ENCODE peak calls at places on chromosomes 13 and 19, in four cellular contexts. One of them, this sample, is unnamed.

GRCh38 chr19:51064534-51065220 is at the start of gene KLK13:
- DNase-seq in activated CD8-positive, alpha-beta T cell treated with anti-CD3 and anti-CD28 coated beads for 36 hours: peak; percentile 11
- DNase-seq in CD8-positive, alpha-beta T cell: no peak
- DNase-seq in omental fat pad: peak; percentile 28
- DNase-seq in this sample: no peak

GRCh38 chr19:46489445-46490272 is 6.0 kb downstream of the PNMA8B start:
- DNase-seq in activated CD8-positive, alpha-beta T cell treated with anti-CD3 and anti-CD28 coated beads for 36 hours: no peak
- DNase-seq in CD8-positive, alpha-beta T cell: no peak
- DNase-seq in omental fat pad: no peak
- DNase-seq in this sample: peak; percentile 86

GRCh38 chr13:113816248-113816924 is 47.5 kb downstream of the GAS6 start:
- DNase-seq in activated CD8-positive, alpha-beta T cell treated with anti-CD3 and anti-CD28 coated beads for 36 hours: no peak
- DNase-seq in CD8-positive, alpha-beta T cell: no peak
- DNase-seq in omental fat pad: no peak
- DNase-seq in this sample: no peak

GRCh38 chr13:109121826-109122225 is 492.4 kb downstream of the MYO16 start:
- DNase-seq in activated CD8-positive, alpha-beta T cell treated with anti-CD3 and anti-CD28 coated beads for 36 hours: no peak
- DNase-seq in CD8-positive, alpha-beta T cell: no peak
- DNase-seq in omental fat pad: no peak
- DNase-seq in this sample: no peak

GRCh38 chr13:34416833-34417425 is 525.1 kb upstream of the NBEA start:
- DNase-seq in activated CD8-positive, alpha-beta T cell treated with anti-CD3 and anti-CD28 coated beads for 36 hours: no peak
- DNase-seq in CD8-positive, alpha-beta T cell: no peak
- DNase-seq in omental fat pad: no peak
- DNase-seq in this sample: peak; percentile 81

GRCh38 chr19:53983457-53984289 is 7.8 kb upstream of the CACNG6 start:
- DNase-seq in activated CD8-positive, alpha-beta T cell treated with anti-CD3 and anti-CD28 coated beads for 36 hours: no peak
- DNase-seq in CD8-positive, alpha-beta T cell: no peak
- DNase-seq in omental fat pad: no peak
- DNase-seq in this sample: no peak

GRCh38 chr19:12952488-12953455 is 4.3 kb downstream of the GADD45GIP1 start:
- DNase-seq in activated CD8-positive, alpha-beta T cell treated with anti-CD3 and anti-CD28 coated beads for 36 hours: no peak
- DNase-seq in CD8-positive, alpha-beta T cell: no peak
- DNase-seq in omental fat pad: no peak
- DNase-seq in this sample: no peak

GRCh38 chr13:30477346-30478235 is 11.9 kb upstream of the HMGB1 start:
- DNase-seq in activated CD8-positive, alpha-beta T cell treated with anti-CD3 and anti-CD28 coated beads for 36 hours: no peak
- DNase-seq in CD8-positive, alpha-beta T cell: no peak
- DNase-seq in omental fat pad: no peak
- DNase-seq in this sample: no peak

GRCh38 chr13:68176486-68176885 is 946.4 kb upstream of the PCDH9 start:
- DNase-seq in activated CD8-positive, alpha-beta T cell treated with anti-CD3 and anti-CD28 coated beads for 36 hours: no peak
- DNase-seq in CD8-positive, alpha-beta T cell: no peak
- DNase-seq in omental fat pad: no peak
- DNase-seq in this sample: no peak

GRCh38 chr19:55543567-55543966 is 1.8 kb downstream of the SBK3 start:
- DNase-seq in activated CD8-positive, alpha-beta T cell treated with anti-CD3 and anti-CD28 coated beads for 36 hours: no peak
- DNase-seq in CD8-positive, alpha-beta T cell: no peak
- DNase-seq in omental fat pad: no peak
- DNase-seq in this sample: no peak

GRCh38 chr13:82356667-82357066 is 1525.6 kb downstream of the SLITRK1 start:
- DNase-seq in activated CD8-positive, alpha-beta T cell treated with anti-CD3 and anti-CD28 coated beads for 36 hours: no peak
- DNase-seq in CD8-positive, alpha-beta T cell: no peak
- DNase-seq in omental fat pad: no peak
- DNase-seq in this sample: no peak

GRCh38 chr19:4042064-4042730 is 24.5 kb downstream of the ZBTB7A start:
- DNase-seq in activated CD8-positive, alpha-beta T cell treated with anti-CD3 and anti-CD28 coated beads for 36 hours: no peak
- DNase-seq in CD8-positive, alpha-beta T cell: no peak
- DNase-seq in omental fat pad: no peak
- DNase-seq in this sample: no peak

GRCh38 chr13:51849145-51850101 is 4.4 kb upstream of the TMEM272 start:
- DNase-seq in activated CD8-positive, alpha-beta T cell treated with anti-CD3 and anti-CD28 coated beads for 36 hours: peak; percentile 54
- DNase-seq in CD8-positive, alpha-beta T cell: no peak
- DNase-seq in omental fat pad: no peak
- DNase-seq in this sample: no peak

GRCh38 chr13:76715621-76716020 is 170.6 kb downstream of the KCTD12 start:
- DNase-seq in activated CD8-positive, alpha-beta T cell treated with anti-CD3 and anti-CD28 coated beads for 36 hours: no peak
- DNase-seq in CD8-positive, alpha-beta T cell: no peak
- DNase-seq in omental fat pad: no peak
- DNase-seq in this sample: no peak

GRCh38 chr19:46076951-46077814 is 36.4 kb upstream of the IGFL4 start:
- DNase-seq in activated CD8-positive, alpha-beta T cell treated with anti-CD3 and anti-CD28 coated beads for 36 hours: peak; percentile 62
- DNase-seq in CD8-positive, alpha-beta T cell: no peak
- DNase-seq in omental fat pad: no peak
- DNase-seq in this sample: peak; percentile 66

GRCh38 chr13:77909827-77910226 is 8.8 kb downstream of the EDNRB start:
- DNase-seq in activated CD8-positive, alpha-beta T cell treated with anti-CD3 and anti-CD28 coated beads for 36 hours: no peak
- DNase-seq in CD8-positive, alpha-beta T cell: no peak
- DNase-seq in omental fat pad: no peak
- DNase-seq in this sample: no peak

GRCh38 chr13:85828094-85828684 is 29.0 kb upstream of the SLITRK6 start:
- DNase-seq in activated CD8-positive, alpha-beta T cell treated with anti-CD3 and anti-CD28 coated beads for 36 hours: no peak
- DNase-seq in CD8-positive, alpha-beta T cell: no peak
- DNase-seq in omental fat pad: no peak
- DNase-seq in this sample: no peak

GRCh38 chr13:105598551-105598950 is 936.9 kb downstream of the EFNB2 start:
- DNase-seq in activated CD8-positive, alpha-beta T cell treated with anti-CD3 and anti-CD28 coated beads for 36 hours: no peak
- DNase-seq in CD8-positive, alpha-beta T cell: no peak
- DNase-seq in omental fat pad: no peak
- DNase-seq in this sample: no peak

GRCh38 chr19:32830231-32831014 is 39.1 kb downstream of the SLC7A9 start:
- DNase-seq in activated CD8-positive, alpha-beta T cell treated with anti-CD3 and anti-CD28 coated beads for 36 hours: no peak
- DNase-seq in CD8-positive, alpha-beta T cell: no peak
- DNase-seq in omental fat pad: no peak
- DNase-seq in this sample: no peak

GRCh38 chr13:59269476-59269875 is 894.3 kb downstream of the DIAPH3 start:
- DNase-seq in activated CD8-positive, alpha-beta T cell treated with anti-CD3 and anti-CD28 coated beads for 36 hours: no peak
- DNase-seq in CD8-positive, alpha-beta T cell: no peak
- DNase-seq in omental fat pad: no peak
- DNase-seq in this sample: no peak

GRCh38 chr13:28850226-28850625 is 30.1 kb downstream of the MTUS2 start:
- DNase-seq in activated CD8-positive, alpha-beta T cell treated with anti-CD3 and anti-CD28 coated beads for 36 hours: no peak
- DNase-seq in CD8-positive, alpha-beta T cell: no peak
- DNase-seq in omental fat pad: no peak
- DNase-seq in this sample: no peak

GRCh38 chr13:75384881-75385707 is 96.9 kb downstream of the TBC1D4 start:
- DNase-seq in activated CD8-positive, alpha-beta T cell treated with anti-CD3 and anti-CD28 coated beads for 36 hours: no peak
- DNase-seq in CD8-positive, alpha-beta T cell: no peak
- DNase-seq in omental fat pad: no peak
- DNase-seq in this sample: no peak

GRCh38 chr19:47779524-47780214 is 1.2 kb downstream of the SELENOW start:
- DNase-seq in activated CD8-positive, alpha-beta T cell treated with anti-CD3 and anti-CD28 coated beads for 36 hours: no peak
- DNase-seq in CD8-positive, alpha-beta T cell: no peak
- DNase-seq in omental fat pad: no peak
- DNase-seq in this sample: no peak

DNA sequence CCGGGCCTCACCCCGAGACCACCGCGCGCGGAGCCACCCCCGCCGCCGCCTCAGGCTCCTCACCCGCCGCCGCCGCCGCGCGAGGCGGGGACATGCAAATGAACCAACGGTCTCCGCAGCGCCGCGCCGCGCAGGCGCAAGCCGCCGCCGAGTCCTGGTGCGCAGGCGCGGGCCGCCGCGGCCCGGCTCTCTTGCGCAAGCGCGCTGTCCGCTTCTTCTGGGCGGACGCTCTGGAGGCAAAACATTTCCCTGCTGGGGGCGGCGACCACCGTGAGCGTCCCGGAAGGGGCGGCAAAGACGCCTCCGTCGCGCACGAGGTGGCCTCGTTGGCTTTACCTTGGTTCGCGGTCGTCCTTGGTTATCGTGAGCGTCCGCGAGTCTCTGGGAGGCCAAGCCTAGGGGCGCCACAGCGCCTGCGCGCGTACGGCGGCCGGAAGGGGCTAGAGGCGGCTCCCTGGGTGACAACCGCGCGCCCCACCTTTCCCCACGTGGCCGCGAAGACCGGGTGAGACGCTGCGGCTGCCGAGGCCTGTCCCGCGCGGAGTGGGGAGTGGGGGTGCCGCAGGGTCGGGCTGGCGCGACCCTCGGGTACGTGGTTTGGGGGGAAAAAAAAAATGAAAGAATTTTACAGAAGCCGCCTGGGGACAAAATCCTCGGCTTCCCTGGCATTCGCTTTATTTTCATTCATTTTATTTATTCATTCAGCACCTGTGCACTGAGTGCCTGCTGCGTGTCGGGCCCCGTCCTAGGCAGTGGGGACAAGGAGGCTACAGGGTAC is at the start of the genes ARMC6 and SUGP2:
- DNase-seq in activated CD8-positive, alpha-beta T cell treated with anti-CD3 and anti-CD28 coated beads for 36 hours: peak; percentile 91
- DNase-seq in CD8-positive, alpha-beta T cell: peak; percentile 89
- DNase-seq in omental fat pad: peak; percentile 58
- DNase-seq in this sample: peak; percentile 95
- TF ChIP-seq CTCF in activated CD8-positive, alpha-beta T cell treated with anti-CD3 and anti-CD28 coated beads for 36 hours: no peak
- TF ChIP-seq CTCF in CD8-positive, alpha-beta T cell: no peak
- TF ChIP-seq CTCF in omental fat pad: no peak
- TF ChIP-seq CTCF in this sample: no peak

GRCh38 chr13:48072787-48073186 is 22.1 kb downstream of the MED4 start:
- DNase-seq in activated CD8-positive, alpha-beta T cell treated with anti-CD3 and anti-CD28 coated beads for 36 hours: no peak
- DNase-seq in CD8-positive, alpha-beta T cell: no peak
- DNase-seq in omental fat pad: no peak
- DNase-seq in this sample: no peak
- TF ChIP-seq CTCF in activated CD8-positive, alpha-beta T cell treated with anti-CD3 and anti-CD28 coated beads for 36 hours: no peak
- TF ChIP-seq CTCF in CD8-positive, alpha-beta T cell: no peak
- TF ChIP-seq CTCF in omental fat pad: no peak
- TF ChIP-seq CTCF in this sample: no peak

GRCh38 chr19:38834104-38834490 is 2.5 kb upstream of the ECH1 start:
- DNase-seq in activated CD8-positive, alpha-beta T cell treated with anti-CD3 and anti-CD28 coated beads for 36 hours: no peak
- DNase-seq in CD8-positive, alpha-beta T cell: no peak
- DNase-seq in omental fat pad: no peak
- DNase-seq in this sample: no peak
- TF ChIP-seq CTCF in activated CD8-positive, alpha-beta T cell treated with anti-CD3 and anti-CD28 coated beads for 36 hours: no peak
- TF ChIP-seq CTCF in CD8-positive, alpha-beta T cell: no peak
- TF ChIP-seq CTCF in omental fat pad: no peak
- TF ChIP-seq CTCF in this sample: no peak

GRCh38 chr13:27339299-27339698 is 68.7 kb downstream of the RASL11A start:
- DNase-seq in activated CD8-positive, alpha-beta T cell treated with anti-CD3 and anti-CD28 coated beads for 36 hours: peak; percentile 70
- DNase-seq in CD8-positive, alpha-beta T cell: peak; percentile 37
- DNase-seq in omental fat pad: no peak
- DNase-seq in this sample: no peak
- TF ChIP-seq CTCF in activated CD8-positive, alpha-beta T cell treated with anti-CD3 and anti-CD28 coated beads for 36 hours: peak; percentile 70
- TF ChIP-seq CTCF in CD8-positive, alpha-beta T cell: peak; percentile 56
- TF ChIP-seq CTCF in omental fat pad: no peak
- TF ChIP-seq CTCF in this sample: no peak

GRCh38 chr13:110713981-110714797 is 689 bp downstream of the ING1 start:
- DNase-seq in activated CD8-positive, alpha-beta T cell treated with anti-CD3 and anti-CD28 coated beads for 36 hours: peak; percentile 83
- DNase-seq in CD8-positive, alpha-beta T cell: peak; percentile 89
- DNase-seq in omental fat pad: no peak
- DNase-seq in this sample: peak; percentile 92
- TF ChIP-seq CTCF in activated CD8-positive, alpha-beta T cell treated with anti-CD3 and anti-CD28 coated beads for 36 hours: no peak
- TF ChIP-seq CTCF in CD8-positive, alpha-beta T cell: no peak
- TF ChIP-seq CTCF in omental fat pad: no peak
- TF ChIP-seq CTCF in this sample: no peak

DNA sequence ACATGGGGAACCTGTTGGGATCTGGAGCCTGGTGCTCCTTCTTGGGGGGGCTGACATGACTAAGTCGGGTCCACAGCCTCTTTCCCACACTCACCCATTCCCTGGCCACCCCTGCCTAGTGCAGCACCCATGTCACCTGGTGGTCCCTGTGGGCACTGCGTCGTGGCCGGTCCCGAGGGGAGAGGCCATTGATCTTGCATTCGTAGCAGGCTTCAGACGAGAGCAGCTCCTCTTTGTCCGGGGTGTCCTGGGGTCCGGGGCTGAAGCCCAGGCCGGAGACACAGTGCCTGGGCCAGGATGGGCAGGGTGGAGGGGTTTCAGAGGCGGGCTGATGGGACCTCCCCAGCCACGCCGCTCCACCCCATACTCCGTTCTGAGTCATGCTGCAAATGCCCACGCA is 19.4 kb downstream of the CCL25 start:
- DNase-seq in activated CD8-positive, alpha-beta T cell treated with anti-CD3 and anti-CD28 coated beads for 36 hours: no peak
- DNase-seq in CD8-positive, alpha-beta T cell: no peak
- DNase-seq in omental fat pad: no peak
- DNase-seq in this sample: no peak
- TF ChIP-seq CTCF in activated CD8-positive, alpha-beta T cell treated with anti-CD3 and anti-CD28 coated beads for 36 hours: no peak
- TF ChIP-seq CTCF in CD8-positive, alpha-beta T cell: no peak
- TF ChIP-seq CTCF in omental fat pad: no peak
- TF ChIP-seq CTCF in this sample: no peak

GRCh38 chr19:38362076-38362945 is 12.1 kb upstream of the PSMD8 start:
- DNase-seq in activated CD8-positive, alpha-beta T cell treated with anti-CD3 and anti-CD28 coated beads for 36 hours: peak; percentile 93
- DNase-seq in CD8-positive, alpha-beta T cell: peak; percentile 64
- DNase-seq in omental fat pad: peak; percentile 75
- DNase-seq in this sample: peak; percentile 91

GRCh38 chr19:38360839-38361631 is 13.3 kb upstream of the PSMD8 start:
- DNase-seq in activated CD8-positive, alpha-beta T cell treated with anti-CD3 and anti-CD28 coated beads for 36 hours: no peak
- DNase-seq in CD8-positive, alpha-beta T cell: no peak
- DNase-seq in omental fat pad: no peak
- DNase-seq in this sample: no peak

GRCh38 chr19:38360351-38360750 is 14.0 kb upstream of the PSMD8 start:
- DNase-seq in activated CD8-positive, alpha-beta T cell treated with anti-CD3 and anti-CD28 coated beads for 36 hours: no peak
- DNase-seq in CD8-positive, alpha-beta T cell: no peak
- DNase-seq in omental fat pad: no peak
- DNase-seq in this sample: peak; percentile 67

GRCh38 chr19:38359242-38360021 is 14.9 kb upstream of the PSMD8 start:
- DNase-seq in activated CD8-positive, alpha-beta T cell treated with anti-CD3 and anti-CD28 coated beads for 36 hours: no peak
- DNase-seq in CD8-positive, alpha-beta T cell: no peak
- DNase-seq in omental fat pad: no peak
- DNase-seq in this sample: peak; percentile 51

GRCh38 chr19:38361633-38362075 is 12.7 kb upstream of the PSMD8 start:
- DNase-seq in activated CD8-positive, alpha-beta T cell treated with anti-CD3 and anti-CD28 coated beads for 36 hours: peak; percentile 76
- DNase-seq in CD8-positive, alpha-beta T cell: peak; percentile 58
- DNase-seq in omental fat pad: no peak
- DNase-seq in this sample: peak; percentile 91
- TF ChIP-seq CTCF in activated CD8-positive, alpha-beta T cell treated with anti-CD3 and anti-CD28 coated beads for 36 hours: peak; percentile 26
- TF ChIP-seq CTCF in CD8-positive, alpha-beta T cell: peak; percentile 16
- TF ChIP-seq CTCF in omental fat pad: no peak
- TF ChIP-seq CTCF in this sample: no peak